ENCODE peak calls at places on chromosomes 7 and 10, in four cellular contexts. H is CD8-positive, alpha-beta T cell; Q is lower lobe of right lung; W is A549. Y is an unnamed sample.

GRCh38 chr10:7015457-7015856 is 395.4 kb downstream of the SFMBT2 start:
- DNase-seq in W (no peak), Q (no peak), H (no peak), Y (no peak)

GRCh38 chr7:105688617-105689016 is 107.3 kb upstream of the EFCAB10 start:
- DNase-seq in W (no peak), Q (no peak), H (no peak), Y (no peak)

GRCh38 chr10:9625266-9625776 is 1392.4 kb upstream of the CELF2 start:
- DNase-seq in W (no peak), Q (no peak), H (no peak), Y (no peak)

GRCh38 chr7:91046322-91047088 is 217.7 kb upstream of the FZD1 start:
- DNase-seq in H (no peak), W (no peak), Q (no peak), Y (peak; percentile 44)

GRCh38 chr10:128568979-128569378 is 442.8 kb upstream of the MKI67 start:
- DNase-seq in W (no peak), Q (no peak), H (no peak), Y (no peak)

GRCh38 chr7:29289156-29290021 is 94.8 kb downstream of the CHN2 start:
- DNase-seq in Q (no peak), W (no peak), H (no peak), Y (no peak)

GRCh38 chr10:16609195-16609594 is 87.5 kb upstream of the C1QL3 start:
- DNase-seq in W (no peak), Q (no peak), H (no peak), Y (no peak)

GRCh38 chr7:67484244-67484751 is 487.7 kb downstream of the TYW1 start:
- DNase-seq in H (no peak), Q (no peak), W (peak; percentile 64), Y (peak; percentile 81)

GRCh38 chr7:95690367-95690947 is 81.9 kb upstream of the DYNC1I1 start:
- DNase-seq in W (peak; percentile 6), H (no peak), Q (no peak), Y (peak; percentile 70)

GRCh38 chr7:109637428-109637827 is 1067.8 kb downstream of the DNAJB9 start:
- DNase-seq in Q (no peak), H (no peak), W (no peak), Y (no peak)

GRCh38 chr10:80530816-80531215 is 6.9 kb upstream of the SH2D4B start:
- DNase-seq in W (no peak), Q (no peak), H (no peak), Y (no peak)

GRCh38 chr10:26739087-26739631 is 41.7 kb downstream of the PDSS1 start:
- DNase-seq in Q (no peak), W (no peak), H (no peak), Y (no peak)

GRCh38 chr7:116052006-116052405 is 21.4 kb upstream of the TFEC start:
- DNase-seq in W (no peak), H (no peak), Q (no peak), Y (no peak)

GRCh38 chr10:69088471-69088769 is 517 bp downstream of the SRGN start:
- DNase-seq in Q (no peak), W (no peak), H (no peak), Y (no peak)

GRCh38 chr7:130897515-130898419 is 163.8 kb upstream of the KLF14 start:
- DNase-seq in W (no peak), Q (no peak), H (no peak), Y (no peak)

GRCh38 chr7:145928937-145929336 is 187.7 kb upstream of the CNTNAP2 start:
- DNase-seq in W (no peak), Q (no peak), H (no peak), Y (no peak)

GRCh38 chr7:66359656-66360211 is 154.6 kb downstream of the TPST1 start:
- DNase-seq in Q (no peak), H (no peak), W (no peak), Y (peak; percentile 5)

GRCh38 chr10:16902606-16903005 is 85.4 kb upstream of the RSU1 start:
- DNase-seq in H (no peak), Q (no peak), W (no peak), Y (no peak)

GRCh38 chr7:23456093-23456492 is 14.2 kb downstream of the IGF2BP3 start:
- DNase-seq in H (no peak), Q (no peak), W (no peak), Y (no peak)

GRCh38 chr7:24763303-24763901 is 6.1 kb upstream of the GSDME start:
- DNase-seq in W (no peak), H (no peak), Q (no peak), Y (no peak)

GRCh38 chr7:76282344-76283253 is 19.9 kb upstream of the HSPB1 start:
- DNase-seq in Q (no peak), W (no peak), H (no peak), Y (no peak)

GRCh38 chr7:16178069-16178468 is 243.3 kb downstream of the CRPPA start:
- DNase-seq in W (no peak), H (no peak), Q (no peak), Y (no peak)

GRCh38 chr10:24299587-24300258 is 90.8 kb downstream of the KIAA1217 start:
- DNase-seq in W (no peak), Q (no peak), H (no peak), Y (no peak)

GRCh38 chr7:45957721-45958120 is 36.6 kb upstream of the IGFBP3 start:
- DNase-seq in Q (no peak), W (no peak), H (no peak), Y (no peak)

GRCh38 chr7:139034855-139035587 is 821 bp downstream of the ZC3HAV1L start:
- DNase-seq in H (no peak), Q (no peak), W (peak; percentile 85), Y (peak; percentile 62)

GRCh38 chr7:83652481-83652880 is 3.5 kb upstream of the SEMA3E start:
- DNase-seq in H (no peak), W (no peak), Q (no peak), Y (no peak)

GRCh38 chr7:157854066-157854891 is 517.5 kb downstream of the DNAJB6 start:
- DNase-seq in Q (peak; percentile 92), H (no peak), W (no peak), Y (no peak)

GRCh38 chr10:24449334-24449740 is 240.4 kb downstream of the KIAA1217 start:
- DNase-seq in W (no peak), Q (no peak), H (no peak), Y (peak; percentile 69)

GRCh38 chr10:77350711-77351119 is 286.9 kb downstream of the KCNMA1 start:
- DNase-seq in W (peak; percentile 99), H (no peak), Q (no peak), Y (peak; percentile 22)

GRCh38 chr7:101947899-101948298 is 130.5 kb downstream of the CUX1 start:
- DNase-seq in W (no peak), H (no peak), Q (no peak), Y (peak; percentile 78)

GRCh38 chr7:157564518-157565177 is 227.8 kb downstream of the DNAJB6 start:
- DNase-seq in W (no peak), Q (no peak), H (no peak), Y (no peak)

GRCh38 chr10:13518076-13518692 is 10.6 kb downstream of the BEND7 start:
- DNase-seq in W (no peak), Q (no peak), H (no peak), Y (no peak)

GRCh38 chr10:99977916-99978315 is 31.8 kb downstream of the DNMBP start:
- DNase-seq in W (no peak), H (no peak), Q (no peak), Y (peak; percentile 29)

GRCh38 chr10:99975942-99976809 is 33.6 kb downstream of the DNMBP start:
- DNase-seq in Q (no peak), H (no peak), W (no peak), Y (peak; percentile 69)

GRCh38 chr10:99975106-99975829 is 34.5 kb downstream of the DNMBP start:
- DNase-seq in W (no peak), H (no peak), Q (no peak), Y (no peak)

GRCh38 chr10:99976886-99977391 is 32.8 kb downstream of the DNMBP start:
- DNase-seq in H (no peak), W (peak; percentile 55), Q (no peak), Y (peak; percentile 67)

DNA sequence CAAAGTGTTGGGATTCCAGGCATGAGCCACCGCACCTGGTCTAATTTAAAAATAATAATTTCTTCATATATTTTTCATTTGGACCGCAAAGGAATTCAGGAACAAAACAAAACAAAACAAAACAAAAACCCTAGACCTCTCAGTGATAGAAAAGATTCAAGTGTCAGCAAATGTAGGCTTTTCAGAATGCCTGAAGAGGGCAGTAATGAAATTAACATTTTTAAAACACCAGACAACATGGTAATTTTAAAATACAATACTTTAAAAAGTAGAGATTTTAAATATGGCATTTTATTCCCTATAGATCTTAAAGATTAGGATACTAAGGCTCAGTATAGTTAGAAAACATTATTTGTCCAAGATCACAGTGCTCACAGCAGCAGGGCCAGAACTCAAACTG is 36.6 kb downstream of the DNMBP start:
- DNase-seq in H (no peak), W (no peak), Q (no peak), Y (no peak)
- TF ChIP-seq CTCF in H (no peak), W (peak; percentile 51), Q (peak; percentile 17), Y (peak; percentile 56)

DNA sequence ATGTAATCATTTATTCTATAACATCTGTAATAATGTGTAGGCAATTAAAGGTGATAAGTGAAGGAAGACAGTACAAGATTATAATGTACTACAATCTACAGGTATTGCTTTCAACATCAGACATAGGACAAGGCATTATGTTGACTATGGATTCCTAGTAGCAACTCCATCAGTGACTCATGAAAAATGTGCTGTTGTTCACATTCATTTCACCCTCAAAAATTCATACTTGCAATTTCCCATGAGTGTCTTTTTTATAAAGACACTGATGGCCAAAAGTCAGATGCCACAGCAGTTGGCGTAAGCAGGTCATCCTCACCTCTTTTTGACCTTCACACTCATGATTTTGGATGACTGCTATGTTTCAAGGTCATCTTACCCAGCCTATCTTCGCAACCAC is 100.0 kb upstream of the AMPH start:
- DNase-seq in Q (no peak), H (no peak), W (no peak), Y (no peak)
- H3K27ac ChIP-seq in Q (no peak overlapping the region), H (no peak overlapping the region), W (no peak overlapping the region), Y (no peak overlapping the region)

DNA sequence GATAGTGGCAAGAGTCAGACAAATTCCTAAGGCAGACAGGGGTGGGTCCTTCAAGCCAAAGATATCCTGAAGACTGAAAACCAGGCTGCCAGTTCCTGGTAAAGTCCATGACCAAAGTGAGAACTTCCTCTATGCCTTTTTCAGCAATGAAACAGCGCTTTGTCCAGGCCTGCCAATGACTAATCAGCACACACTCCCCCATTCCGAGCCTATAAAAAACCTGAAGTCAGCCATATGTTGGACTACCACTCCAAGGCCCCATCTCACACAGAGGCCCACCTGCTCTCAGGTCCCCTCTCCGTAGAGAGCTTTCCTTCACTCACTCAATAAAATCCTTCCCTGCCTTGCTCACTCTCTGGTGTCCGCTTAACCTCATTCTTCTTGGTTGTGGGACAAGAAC is 402.2 kb downstream of the ANKRD7 start:
- DNase-seq in W (no peak), Q (no peak), H (no peak), Y (no peak)
- TF ChIP-seq CTCF in W (no peak), Q (no peak), H (no peak), Y (no peak)

GRCh38 chr10:5565205-5565545 is 40.4 kb downstream of the CALML3 start:
- DNase-seq in Q (peak; percentile 22), W (no peak), H (no peak), Y (no peak)

GRCh38 chr10:5566606-5567005 is 41.8 kb downstream of the CALML3 start:
- DNase-seq in H (no peak), W (no peak), Q (no peak), Y (no peak)

GRCh38 chr10:5567477-5567876 is 42.7 kb downstream of the CALML3 start:
- DNase-seq in H (no peak), Q (no peak), W (no peak), Y (no peak)

GRCh38 chr10:5564537-5565204 is 39.9 kb downstream of the CALML3 start:
- DNase-seq in W (no peak), Q (no peak), H (no peak), Y (no peak)

GRCh38 chr10:5565671-5566581 is 41.2 kb downstream of the CALML3 start:
- DNase-seq in H (no peak), Q (peak; percentile 32), W (no peak), Y (no peak)
- H3K27ac ChIP-seq in H (no peak overlapping the region), Q (no peak overlapping the region), W (no peak overlapping the region), Y (no peak overlapping the region)